ENCODE peak calls at places on chromosomes 5 and 9, in nine cellular contexts. U, E, I, T, H, R, C, M and O are unnamed samples.

GRCh38 chr9:85401998-85402397 is 339.8 kb downstream of the AGTPBP1 start:
- DNase-seq in U (no peak), E (no peak), I (no peak), T (no peak), H (peak; percentile 43), R (no peak), C (no peak), M (peak; percentile 79), O (no peak)

GRCh38 chr5:43432486-43433365 is 20.5 kb upstream of the CCL28 start:
- DNase-seq in U (peak; percentile 86), E (no peak), I (peak; percentile 87), T (peak; percentile 98), H (peak; percentile 86), R (peak; percentile 59), C (no peak), M (peak; percentile 64), O (no peak)

GRCh38 chr5:133361922-133362321 is 250.4 kb downstream of the FSTL4 start:
- DNase-seq in U (no peak), E (no peak), I (no peak), T (no peak), H (no peak), R (no peak), C (no peak), M (no peak), O (no peak)

GRCh38 chr5:136251502-136251901 is 58.5 kb upstream of the SMIM32 start:
- DNase-seq in U (no peak), E (no peak), I (no peak), T (no peak), H (no peak), R (no peak), C (no peak), M (no peak), O (no peak)

GRCh38 chr5:103224118-103224893 is 34.3 kb upstream of the MACIR start:
- DNase-seq in U (no peak), E (no peak), I (no peak), T (peak; percentile 27), H (peak; percentile 64), R (no peak), C (peak; percentile 65), M (peak; percentile 66), O (peak; percentile 20)

GRCh38 chr5:138438724-138439536 is at the start of gene REEP2:
- DNase-seq in U (peak; percentile 55), E (no peak), I (no peak), T (peak; percentile 36), H (peak; percentile 46), R (peak; percentile 41), C (peak; percentile 74), M (no peak), O (peak; percentile 62)

GRCh38 chr5:78046006-78046405 is 248.5 kb downstream of the AP3B1 start:
- DNase-seq in U (no peak), E (no peak), I (no peak), T (no peak), H (no peak), R (no peak), C (peak; percentile 72), M (no peak), O (no peak)

GRCh38 chr5:187617-188451 is 3.5 kb upstream of the LRRC14B start:
- DNase-seq in U (no peak), E (no peak), I (no peak), T (no peak), H (no peak), R (no peak), C (no peak), M (no peak), O (no peak)

GRCh38 chr9:79663878-79664277 is 92.1 kb downstream of the TLE4 start:
- DNase-seq in U (no peak), E (no peak), I (no peak), T (no peak), H (no peak), R (no peak), C (no peak), M (no peak), O (no peak)

GRCh38 chr9:129166962-129167557 is 11.0 kb downstream of the IER5L start:
- DNase-seq in U (peak; percentile 95), E (no peak), I (peak; percentile 86), T (peak; percentile 89), H (peak; percentile 76), R (peak; percentile 66), C (peak; percentile 67), M (peak; percentile 77), O (no peak)

GRCh38 chr5:151104795-151105194 is 24.0 kb upstream of the TNIP1 start:
- DNase-seq in U (no peak), E (no peak), I (peak; percentile 54), T (no peak), H (no peak), R (no peak), C (no peak), M (no peak), O (no peak)

GRCh38 chr5:67640011-67640410 is 443.4 kb upstream of the CD180 start:
- DNase-seq in U (no peak), E (no peak), I (no peak), T (no peak), H (no peak), R (no peak), C (no peak), M (no peak), O (no peak)

GRCh38 chr9:135002336-135002735 is 84.6 kb upstream of the FCN1 start:
- DNase-seq in U (no peak), E (no peak), I (no peak), T (no peak), H (no peak), R (no peak), C (no peak), M (no peak), O (no peak)

GRCh38 chr5:158543539-158544387 is 556.0 kb downstream of the EBF1 start:
- DNase-seq in U (no peak), E (no peak), I (no peak), T (no peak), H (peak; percentile 78), R (no peak), C (no peak), M (no peak), O (no peak)
- TF ChIP-seq CTCF in U (no peak), E (no peak), I (no peak), T (no peak), H (no peak), R (no peak), C (no peak), M (no peak), O (no peak)

DNA sequence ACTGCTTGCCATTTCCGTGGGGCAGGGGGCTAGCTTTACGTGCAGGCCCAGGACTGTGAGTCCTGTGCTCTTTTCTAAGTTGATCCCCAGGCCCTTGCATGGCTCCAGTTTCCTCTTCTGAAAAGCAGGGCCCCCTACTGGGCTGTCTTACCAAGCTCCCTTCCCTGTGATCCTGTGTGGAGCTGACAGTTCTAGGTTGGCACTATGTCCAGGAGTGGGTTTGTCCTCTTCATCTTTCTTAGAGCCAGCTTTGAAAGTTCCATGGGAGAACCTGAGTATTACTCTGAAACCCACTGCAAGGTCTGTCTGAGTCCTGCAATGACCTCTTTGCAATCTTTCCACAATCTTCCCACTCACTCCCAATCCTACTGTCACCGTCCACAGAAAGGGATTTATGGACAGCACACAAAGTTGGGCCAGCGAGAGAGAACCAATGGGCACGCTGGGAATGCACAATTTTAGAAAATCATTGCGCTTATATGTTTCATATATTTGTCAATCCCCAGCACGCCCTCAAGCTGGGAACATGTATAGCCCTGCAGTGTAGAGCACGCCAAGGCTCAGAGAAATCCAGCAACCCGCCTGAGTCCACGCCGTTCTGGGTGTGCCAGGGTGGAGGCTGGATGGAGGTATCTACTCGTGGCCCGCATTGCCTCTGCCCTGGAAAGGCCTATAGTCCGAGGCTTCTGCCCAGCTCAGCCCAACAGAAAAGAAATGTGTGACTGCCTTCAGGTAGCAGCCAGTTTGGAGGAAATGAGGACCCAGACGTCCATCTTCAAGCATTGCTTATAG is 18.0 kb downstream of the S1PR3 start:
- DNase-seq in U (no peak), E (no peak), I (peak; percentile 27), T (no peak), H (no peak), R (no peak), C (no peak), M (no peak), O (no peak)
- TF ChIP-seq CTCF in U (no peak), E (peak; percentile 35), I (no peak), T (no peak), H (peak; percentile 33), R (no peak), C (no peak), M (no peak), O (no peak)

GRCh38 chr5:173091981-173092380 is 35.8 kb downstream of the CREBRF start:
- DNase-seq in U (no peak), E (no peak), I (no peak), T (no peak), H (no peak), R (no peak), C (no peak), M (no peak), O (no peak)
- TF ChIP-seq CTCF in U (no peak), E (no peak), I (no peak), T (no peak), H (no peak), R (no peak), C (no peak), M (no peak), O (no peak)

DNA sequence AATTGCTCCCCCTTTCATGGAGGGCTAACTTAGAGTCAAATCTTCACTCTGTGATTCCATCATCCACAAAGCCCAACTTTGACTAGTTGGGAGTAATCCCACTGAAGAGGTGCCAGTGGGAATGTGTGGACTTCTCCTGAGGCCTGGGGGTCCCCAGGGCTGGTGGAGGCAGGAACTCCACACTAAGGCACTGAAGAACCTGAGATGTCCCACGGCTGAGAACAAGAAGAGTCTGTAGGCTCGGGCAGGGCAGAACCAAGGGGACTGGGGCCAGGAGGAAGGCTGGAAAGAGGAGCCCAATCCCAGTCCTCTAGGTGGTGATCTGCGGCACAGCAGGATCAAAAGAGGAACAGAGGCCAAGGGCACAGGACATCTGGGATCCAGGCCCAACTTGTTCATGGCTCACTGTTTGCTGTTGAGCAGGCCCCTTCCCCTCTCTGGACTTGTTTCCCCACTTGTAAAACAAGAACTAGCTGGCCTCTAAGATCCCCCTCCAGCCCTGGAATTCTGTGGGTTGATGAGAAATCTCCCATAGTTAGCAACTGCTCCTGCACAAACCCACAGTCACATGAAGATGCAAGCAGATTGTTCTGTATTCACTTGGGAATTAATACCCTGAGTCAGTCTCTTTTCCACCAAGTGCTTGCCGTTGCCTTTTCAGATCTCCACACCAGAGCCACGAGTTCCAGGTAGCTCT is 32.7 kb upstream of the ALDH1B1 start:
- DNase-seq in U (no peak), E (no peak), I (no peak), T (no peak), H (peak; percentile 15), R (no peak), C (no peak), M (no peak), O (no peak)
- TF ChIP-seq CTCF in U (no peak), E (no peak), I (no peak), T (no peak), H (no peak), R (no peak), C (no peak), M (no peak), O (no peak)